ENCODE peak calls at places on chromosome 9, in ten cellular contexts. A, V, T, M, B, I, U, F, Z and O are unnamed samples. For H3K27me3, the result is how much of the 10 kb centered on the place peaks cover.

GRCh38 chr9:138076650-138077009 is 199.0 kb downstream of the CACNA1B start:
- DNase-seq in A (no peak), V (peak), T (no peak), M (no peak), B (no peak), I (no peak), U (no peak), F (peak), Z (no peak), O (no peak)

GRCh38 chr9:137488330-137488653 is 29.2 kb upstream of the NSMF start:
- DNase-seq in A (peak), V (peak), T (no peak), M (no peak), B (no peak), I (no peak), U (no peak), F (no peak), Z (no peak), O (no peak)

GRCh38 chr9:34087370-34087769 is 38.7 kb upstream of the UBAP2 start:
- DNase-seq in A (peak), V (no peak), T (no peak), M (no peak), B (no peak), I (peak), U (no peak), F (no peak), Z (no peak), O (no peak)

GRCh38 chr9:96420468-96421219 is 2.5 kb upstream of the ZNF367 start:
- DNase-seq in A (no peak), V (no peak), T (peak), M (no peak), B (peak), I (peak), U (peak), F (peak), Z (peak), O (no peak)

GRCh38 chr9:83403864-83404263 is 134.3 kb downstream of the FRMD3 start:
- DNase-seq in A (no peak), V (no peak), T (no peak), M (no peak), B (no peak), I (peak), U (no peak), F (no peak), Z (no peak), O (no peak)

GRCh38 chr9:37904647-37905505 is 949 bp upstream of the SLC25A51 start:
- DNase-seq in A (peak), V (peak), T (no peak), M (no peak), B (no peak), I (no peak), U (no peak), F (no peak), Z (no peak), O (no peak)

GRCh38 chr9:111621895-111622480 is 9.1 kb upstream of the DNAJC25 start:
- DNase-seq in A (no peak), V (peak), T (no peak), M (no peak), B (peak), I (peak), U (peak), F (no peak), Z (peak), O (no peak)

GRCh38 chr9:87810691-87811178 is 71.9 kb upstream of the SPATA31E1 start:
- DNase-seq in A (no peak), V (no peak), T (no peak), M (no peak), B (no peak), I (no peak), U (no peak), F (no peak), Z (no peak), O (no peak)

GRCh38 chr9:107750741-107751521 is 261.4 kb upstream of the KLF4 start:
- DNase-seq in A (no peak), V (no peak), T (no peak), M (peak), B (peak), I (no peak), U (peak), F (peak), Z (peak), O (peak)

GRCh38 chr9:1073497-1073896 is 23.3 kb downstream of the DMRT2 start:
- DNase-seq in A (no peak), V (no peak), T (no peak), M (no peak), B (no peak), I (no peak), U (no peak), F (no peak), Z (no peak), O (no peak)

GRCh38 chr9:136092741-136093140 is 2.3 kb downstream of the NACC2 start:
- DNase-seq in A (no peak), V (no peak), T (no peak), M (no peak), B (no peak), I (no peak), U (no peak), F (no peak), Z (no peak), O (no peak)
- H3K27me3 ChIP-seq in A (under half), V (under half), T (under half), M (under half), B (under half), I (under half), U (under half), F (under half), Z (under half), O (under half)

GRCh38 chr9:69645488-69645887 is 26.7 kb downstream of the APBA1 start:
- DNase-seq in A (no peak), V (no peak), T (no peak), M (peak), B (no peak), I (peak), U (no peak), F (peak), Z (no peak), O (peak)
- TF ChIP-seq POLR2AphosphoS5 in A (no peak), V (no peak), T (no peak), M (no peak), B (no peak), I (no peak), U (no peak), F (peak), Z (no peak), O (no peak)

DNA sequence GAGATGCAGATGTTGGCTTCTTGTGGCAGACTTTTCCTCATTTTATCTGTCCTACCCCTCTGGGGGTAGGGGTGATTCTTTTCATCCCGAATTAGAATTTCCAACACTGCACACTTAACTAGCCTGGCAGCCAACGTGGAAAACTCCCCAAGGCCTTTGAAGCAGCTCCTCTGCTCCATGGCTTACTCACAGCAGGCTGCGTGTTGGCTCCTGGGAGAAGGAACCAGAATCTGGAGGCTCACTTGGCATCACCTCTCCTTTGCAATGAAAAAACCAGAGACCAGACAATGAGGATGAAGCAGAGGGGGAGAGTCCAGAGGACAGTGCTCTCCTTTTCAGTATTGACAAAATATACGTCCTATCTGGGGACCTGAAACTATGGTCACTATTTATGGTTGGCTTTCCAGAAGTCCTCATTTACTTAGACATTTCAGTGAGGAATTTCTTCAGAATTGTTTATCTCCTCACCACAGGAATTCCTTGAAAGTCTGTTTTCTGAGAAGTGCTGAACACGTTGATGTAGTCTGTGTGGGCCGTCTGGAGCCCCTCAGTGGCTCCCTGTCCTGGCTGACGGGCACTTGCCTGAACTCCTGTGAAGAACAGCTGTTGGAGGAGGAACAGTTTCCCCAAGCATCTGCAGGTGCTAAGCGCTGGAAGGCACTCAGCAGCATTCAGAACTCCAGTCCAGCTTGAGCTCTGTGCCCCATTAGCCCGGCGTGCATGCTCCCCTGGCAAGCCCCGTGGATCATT is 231.3 kb downstream of the RFK start:
- DNase-seq in A (no peak), V (no peak), T (no peak), M (no peak), B (no peak), I (no peak), U (no peak), F (no peak), Z (no peak), O (no peak)
- H3K27ac ChIP-seq in A (no peak), V (no peak), T (no peak), M (no peak), B (no peak), I (no peak), U (no peak), F (no peak), Z (no peak), O (no peak)

DNA sequence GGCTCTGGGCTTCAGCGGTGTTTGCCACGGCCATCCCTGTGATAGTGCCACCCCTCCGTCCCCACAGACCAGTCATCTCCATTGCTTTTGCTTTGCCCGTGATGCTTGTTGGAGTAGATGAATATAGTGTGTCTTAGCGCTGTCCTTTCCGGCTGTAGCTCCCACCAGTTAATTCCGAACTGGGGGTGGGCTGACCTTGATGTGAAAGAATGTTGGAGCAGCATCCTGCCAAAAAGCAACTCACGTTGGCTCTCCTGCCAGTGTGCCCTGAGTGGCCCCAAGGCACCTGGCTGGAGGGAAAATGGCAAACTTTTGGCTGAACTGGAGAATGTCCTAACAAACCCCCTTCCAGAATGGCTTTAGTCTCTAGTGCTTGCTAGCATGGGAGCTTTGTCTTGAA is 20.0 kb downstream of the CLTA start:
- DNase-seq in A (no peak), V (no peak), T (no peak), M (no peak), B (no peak), I (no peak), U (no peak), F (no peak), Z (no peak), O (no peak)
- H3K27me3 ChIP-seq in A (under half), V (under half), T (under half), M (under half), B (under half), I (under half), U (under half), F (under half), Z (under half), O (under half)

GRCh38 chr9:131735238-131736181 is 4.4 kb downstream of the RAPGEF1 start:
- DNase-seq in A (no peak), V (no peak), T (no peak), M (no peak), B (no peak), I (no peak), U (peak), F (no peak), Z (peak), O (no peak)
- TF ChIP-seq POLR2AphosphoS5 in A (peak), V (no peak), T (no peak), M (no peak), B (no peak), I (no peak), U (peak), F (no peak), Z (no peak), O (no peak)

GRCh38 chr9:98191615-98192502 is 578 bp downstream of the CORO2A start:
- DNase-seq in A (peak), V (peak), T (no peak), M (peak), B (no peak), I (peak), U (no peak), F (peak), Z (no peak), O (no peak)

GRCh38 chr9:98191210-98191609 is 1.2 kb downstream of the CORO2A start:
- DNase-seq in A (no peak), V (no peak), T (no peak), M (no peak), B (no peak), I (no peak), U (no peak), F (no peak), Z (no peak), O (no peak)

GRCh38 chr9:98192503-98193335 is at the start of gene CORO2A:
- DNase-seq in A (peak), V (peak), T (peak), M (peak), B (no peak), I (peak), U (peak), F (peak), Z (peak), O (no peak)

GRCh38 chr9:98195671-98196070 is 3.2 kb upstream of the CORO2A start:
- DNase-seq in A (no peak), V (no peak), T (no peak), M (no peak), B (no peak), I (no peak), U (no peak), F (no peak), Z (no peak), O (no peak)

DNA sequence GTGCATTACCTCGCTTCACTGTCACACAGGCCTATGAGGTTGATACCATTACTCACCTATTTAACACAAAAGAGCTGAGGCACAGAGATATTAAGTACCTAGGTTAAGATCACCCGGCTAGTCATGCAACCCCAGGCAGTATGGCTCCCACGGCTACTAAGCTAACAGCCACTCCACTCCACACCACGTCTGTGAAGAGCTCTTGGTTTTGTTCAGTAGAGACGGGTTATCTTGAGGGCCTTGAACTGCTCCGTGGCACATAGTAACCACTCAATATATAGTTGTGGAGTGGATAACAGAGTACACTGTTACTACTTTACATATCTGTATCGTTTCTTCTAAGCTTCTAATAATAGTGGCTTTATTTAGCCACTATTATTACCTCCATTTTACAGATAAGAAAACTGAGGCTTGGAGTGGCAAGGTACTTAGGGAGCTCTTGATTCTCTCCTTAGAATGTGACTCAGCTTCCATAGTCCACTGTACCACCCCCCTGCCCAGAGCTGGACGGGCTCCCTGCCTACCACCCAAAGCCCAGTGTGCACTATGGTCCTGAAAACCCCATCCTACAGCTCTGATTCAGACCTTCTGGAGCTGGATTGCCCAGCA is 1.0 kb upstream of the CORO2A start:
- DNase-seq in A (no peak), V (no peak), T (no peak), M (no peak), B (no peak), I (no peak), U (no peak), F (no peak), Z (no peak), O (no peak)
- H3K27ac ChIP-seq in A (no peak), V (peak), T (no peak), M (peak), B (no peak), I (no peak), U (no peak), F (peak), Z (peak), O (peak)